ENCODE peak calls at places on chromosomes 1 and 21, in six cellular contexts. J, S, E, Q, D and U are unnamed samples.

GRCh38 chr21:41630249-41630648 is 122.3 kb upstream of the TMPRSS2 start:
- DNase-seq in S (no peak), J (no peak), Q (peak; percentile 58), D (no peak), E (peak; percentile 100), U (no peak)

GRCh38 chr1:153568367-153569099 is 2.9 kb upstream of the S100A2 start:
- DNase-seq in J (peak; percentile 77), D (peak; percentile 97), Q (peak; percentile 98), E (peak; percentile 78), S (peak; percentile 91), U (peak; percentile 78)

GRCh38 chr21:37087188-37087587 is 14.1 kb downstream of the TTC3 start:
- DNase-seq in Q (no peak), J (no peak), S (peak; percentile 56), E (peak; percentile 74), D (no peak), U (no peak)

GRCh38 chr1:39117985-39118384 is 86.5 kb upstream of the MACF1 start:
- DNase-seq in J (no peak), S (no peak), Q (no peak), E (no peak), D (no peak), U (no peak)

GRCh38 chr1:151720974-151721787 is at the start of gene RIIAD1:
- DNase-seq in J (peak; percentile 40), D (no peak), Q (peak; percentile 42), S (peak; percentile 13), E (peak; percentile 21), U (no peak)

GRCh38 chr1:38789498-38790169 is 69.9 kb downstream of the RRAGC start:
- DNase-seq in J (no peak), E (no peak), S (peak; percentile 69), Q (peak; percentile 50), D (no peak), U (peak; percentile 15)

GRCh38 chr1:118928739-118929554 is 59.2 kb downstream of the TBX15 start:
- DNase-seq in J (no peak), D (no peak), S (no peak), Q (peak; percentile 8), E (peak; percentile 25), U (no peak)

GRCh38 chr1:57986432-57986831 is 560.1 kb downstream of the OMA1 start:
- DNase-seq in E (no peak), S (no peak), J (no peak), Q (no peak), D (no peak), U (no peak)

GRCh38 chr1:237270338-237270737 is 228.4 kb downstream of the RYR2 start:
- DNase-seq in Q (no peak), S (no peak), D (no peak), J (no peak), E (no peak), U (no peak)

GRCh38 chr21:14554948-14555347 is 8.8 kb upstream of the SAMSN1 start:
- DNase-seq in D (no peak), S (no peak), E (peak; percentile 15), J (no peak), Q (no peak), U (no peak)

GRCh38 chr1:81559662-81560350 is 240.9 kb upstream of the ADGRL2 start:
- DNase-seq in D (no peak), J (no peak), S (no peak), E (peak; percentile 10), Q (no peak), U (no peak)

GRCh38 chr1:232472485-232473041 is 157.4 kb downstream of the SIPA1L2 start:
- DNase-seq in J (no peak), D (no peak), Q (no peak), E (peak; percentile 86), S (no peak), U (no peak)

GRCh38 chr21:45580576-45581321 is 38.5 kb upstream of the SLC19A1 start:
- DNase-seq in E (no peak), Q (peak; percentile 34), J (no peak), D (peak; percentile 86), S (peak; percentile 10), U (no peak)

GRCh38 chr1:162756523-162756922 is 34.0 kb upstream of the HSD17B7 start:
- DNase-seq in S (no peak), Q (no peak), D (no peak), E (peak; percentile 56), J (no peak), U (no peak)

GRCh38 chr1:157307491-157307890 is 169.3 kb upstream of the ETV3 start:
- DNase-seq in S (no peak), E (no peak), D (no peak), J (no peak), Q (no peak), U (no peak)

GRCh38 chr1:234721476-234722266 is 111.7 kb upstream of the IRF2BP2 start:
- DNase-seq in Q (no peak), J (no peak), E (peak; percentile 93), D (no peak), S (no peak), U (no peak)

GRCh38 chr1:173856903-173857302 is 10.9 kb downstream of the GAS5 start:
- DNase-seq in Q (no peak), D (no peak), E (peak; percentile 21), J (no peak), S (no peak), U (no peak)

GRCh38 chr1:116485976-116486375 is 84.8 kb downstream of the CD58 start:
- DNase-seq in D (no peak), J (no peak), Q (no peak), E (peak; percentile 59), S (no peak), U (no peak)

GRCh38 chr1:18256318-18257235 is 149.0 kb downstream of the IGSF21 start:
- DNase-seq in D (no peak), Q (peak; percentile 77), S (peak; percentile 32), J (no peak), E (peak; percentile 11), U (no peak)

GRCh38 chr1:25871086-25871703 is 4.3 kb downstream of the PAQR7 start:
- DNase-seq in J (no peak), Q (no peak), E (no peak), D (peak; percentile 59), S (no peak), U (no peak)

GRCh38 chr21:28943631-28944030 is 49.0 kb downstream of the LTN1 start:
- DNase-seq in D (no peak), J (no peak), S (no peak), Q (no peak), E (peak; percentile 70), U (no peak)

GRCh38 chr1:231748744-231749143 is 122.2 kb downstream of the DISC1 start:
- DNase-seq in E (peak; percentile 16), J (no peak), Q (no peak), S (peak; percentile 58), D (no peak), U (no peak)

GRCh38 chr1:8862528-8862927 is 16.0 kb downstream of the ENO1 start:
- DNase-seq in S (peak; percentile 13), E (no peak), D (no peak), J (peak; percentile 52), Q (peak; percentile 80), U (no peak)

GRCh38 chr1:27601771-27602509 is 2.0 kb downstream of the AHDC1 start:
- DNase-seq in J (no peak), S (no peak), Q (peak; percentile 58), D (no peak), E (no peak), U (no peak)

GRCh38 chr21:37564924-37565529 is 198.5 kb downstream of the DYRK1A start:
- DNase-seq in J (no peak), S (peak; percentile 27), E (peak; percentile 21), Q (peak; percentile 74), D (no peak), U (peak; percentile 71)

GRCh38 chr21:24255591-24255990 is 1351.7 kb downstream of the MRPL39 start:
- DNase-seq in D (no peak), Q (no peak), J (no peak), S (no peak), E (no peak), U (no peak)

GRCh38 chr1:151716771-151717631 is at the start of gene CELF3:
- DNase-seq in E (no peak), D (no peak), S (peak; percentile 93), Q (peak; percentile 74), J (peak; percentile 33), U (peak; percentile 97)

GRCh38 chr1:246512635-246513034 is 5.6 kb upstream of the SMYD3 start:
- DNase-seq in S (no peak), D (no peak), Q (no peak), J (no peak), E (no peak), U (no peak)